ENCODE peak calls at places on chromosomes 5 and 9, in six cellular contexts. B is NB4; A is stimulated activated CD4-positive, alpha-beta T cell treated with anti-CD3 and anti-CD28 coated beads, Interleukin-4, amount 100 ng/mL, for 4 hours; F is AG04450; Z is iris pigment epithelial cell; G is effector memory CD8-positive, alpha-beta T cell. P is an unnamed sample.

GRCh38 chr9:107827304-107827703 is 337.7 kb upstream of the KLF4 start:
- DNase-seq in B (no peak), A (no peak), F (no peak), Z (peak), G (no peak), P (peak)

GRCh38 chr9:137669261-137669672 is 50.5 kb downstream of the EHMT1 start:
- DNase-seq in B (peak), A (no peak), F (no peak), Z (no peak), G (no peak), P (no peak)

GRCh38 chr5:134626369-134627014 is 6.1 kb downstream of the SAR1B start:
- DNase-seq in B (peak), A (no peak), F (no peak), Z (peak), G (no peak), P (no peak)

GRCh38 chr5:149161026-149161687 is 19.9 kb downstream of the ABLIM3 start:
- DNase-seq in B (no peak), A (no peak), F (no peak), Z (no peak), G (no peak), P (no peak)

GRCh38 chr9:90433398-90433890 is 209.2 kb downstream of the DIRAS2 start:
- DNase-seq in B (no peak), A (no peak), F (no peak), Z (peak), G (no peak), P (no peak)

GRCh38 chr9:35110327-35110758 is 5.3 kb downstream of the ATOSB start:
- DNase-seq in B (peak), A (no peak), F (no peak), Z (peak), G (no peak), P (peak)

GRCh38 chr5:83473344-83474169 is 2.0 kb downstream of the VCAN start:
- DNase-seq in B (peak), A (peak), F (peak), Z (peak), G (no peak), P (peak)

GRCh38 chr5:133365326-133365725 is 247.0 kb downstream of the FSTL4 start:
- DNase-seq in B (no peak), A (no peak), F (no peak), Z (no peak), G (no peak), P (no peak)

GRCh38 chr9:69976165-69976564 is 67.5 kb upstream of the MAMDC2 start:
- DNase-seq in B (no peak), A (no peak), F (peak), Z (peak), G (no peak), P (no peak)

GRCh38 chr5:94832685-94833084 is 214.2 kb downstream of the SLF1 start:
- DNase-seq in B (no peak), A (no peak), F (no peak), Z (no peak), G (no peak), P (no peak)

GRCh38 chr5:136656811-136657210 is 291.5 kb upstream of the TRPC7 start:
- DNase-seq in B (no peak), A (no peak), F (no peak), Z (peak), G (no peak), P (no peak)

GRCh38 chr9:79617395-79617794 is 45.6 kb downstream of the TLE4 start:
- DNase-seq in B (no peak), A (no peak), F (peak), Z (peak), G (no peak), P (no peak)

GRCh38 chr5:88676637-88677481 is 206.1 kb downstream of the MEF2C start:
- DNase-seq in B (no peak), A (no peak), F (no peak), Z (no peak), G (no peak), P (no peak)

GRCh38 chr9:85079374-85079773 is 409.8 kb downstream of the NTRK2 start:
- DNase-seq in B (no peak), A (no peak), F (no peak), Z (no peak), G (no peak), P (no peak)

P was measured in OCI-M1.